ENCODE peak calls at places on chromosomes 1 and 21, in nine cellular contexts. C is Peyer's patch; R is uterus; P is astrocyte of the spinal cord; W is CD8-positive, alpha-beta memory T cell; Y is kidney; I is cardiac muscle cell; D is brain microvascular endothelial cell; X is ovary. E is an unnamed sample.
A peak's percentile ranks its signal among the peaks of the same experiment; 100 is the strongest.

GRCh38 chr1:199029401-199029800 is 390.6 kb downstream of the PTPRC start:
- DNase-seq in C (no peak), R (no peak), P (peak; percentile 68), W (no peak), Y (no peak), I (no peak), D (peak; percentile 67), X (no peak), E (no peak)

GRCh38 chr1:88851303-88852063 is 39.9 kb downstream of the GTF2B start:
- DNase-seq in C (no peak), R (no peak), P (no peak), W (no peak), Y (no peak), I (no peak), D (no peak), X (no peak), E (no peak)

GRCh38 chr1:224459051-224459450 is 24.5 kb upstream of the WDR26 start:
- DNase-seq in C (no peak), R (no peak), P (no peak), W (no peak), Y (no peak), I (no peak), D (no peak), X (no peak), E (no peak)

GRCh38 chr21:45768741-45769049 is 125.2 kb downstream of the PCBP3 start:
- DNase-seq in C (no peak), R (no peak), P (no peak), W (no peak), Y (no peak), I (no peak), D (no peak), X (no peak), E (no peak)

GRCh38 chr1:19932866-19933265 is 9.4 kb upstream of the PLA2G2E start:
- DNase-seq in C (no peak), R (no peak), P (no peak), W (no peak), Y (no peak), I (no peak), D (no peak), X (no peak), E (no peak)

GRCh38 chr1:66351913-66352312 is 182.0 kb upstream of the SGIP1 start:
- DNase-seq in C (no peak), R (no peak), P (no peak), W (peak; percentile 67), Y (no peak), I (no peak), D (no peak), X (no peak), E (no peak)

GRCh38 chr1:193185861-193186714 is at the start of gene B3GALT2:
- DNase-seq in C (no peak), R (no peak), P (peak; percentile 44), W (no peak), Y (no peak), I (peak; percentile 30), D (peak; percentile 48), X (no peak), E (no peak)

GRCh38 chr1:119686661-119687060 is 25.1 kb upstream of the PHGDH start:
- DNase-seq in C (no peak), R (no peak), P (no peak), W (no peak), Y (no peak), I (no peak), D (no peak), X (no peak), E (no peak)

GRCh38 chr1:7679159-7679872 is 91.8 kb upstream of the VAMP3 start:
- DNase-seq in C (no peak), R (no peak), P (no peak), W (no peak), Y (peak; percentile 67), I (no peak), D (no peak), X (no peak), E (no peak)

GRCh38 chr1:59856725-59857338 is 42.1 kb downstream of the HOOK1 start:
- DNase-seq in C (no peak), R (no peak), P (no peak), W (no peak), Y (no peak), I (no peak), D (no peak), X (no peak), E (no peak)

GRCh38 chr1:9150582-9151290 is 21.8 kb upstream of the GPR157 start:
- DNase-seq in C (no peak), R (no peak), P (peak; percentile 38), W (peak; percentile 36), Y (peak; percentile 41), I (no peak), D (no peak), X (peak; percentile 50), E (no peak)

GRCh38 chr1:163071381-163072255 is 2.5 kb downstream of the RGS4 start:
- DNase-seq in C (no peak), R (peak; percentile 39), P (peak; percentile 91), W (peak; percentile 48), Y (no peak), I (peak; percentile 77), D (peak; percentile 88), X (peak; percentile 45), E (peak; percentile 31)

GRCh38 chr1:17017435-17017834 is 5.7 kb upstream of the ATP13A2 start:
- DNase-seq in C (peak; percentile 10), R (no peak), P (no peak), W (no peak), Y (no peak), I (no peak), D (no peak), X (no peak), E (no peak)

GRCh38 chr1:17014671-17015567 is 3.2 kb upstream of the ATP13A2 start:
- DNase-seq in C (peak; percentile 9), R (no peak), P (no peak), W (no peak), Y (peak; percentile 25), I (no peak), D (no peak), X (peak; percentile 9), E (no peak)

GRCh38 chr1:17013598-17014320 is 2.0 kb upstream of the ATP13A2 start:
- DNase-seq in C (peak; percentile 38), R (peak; percentile 5), P (no peak), W (no peak), Y (peak; percentile 18), I (no peak), D (no peak), X (peak; percentile 16), E (no peak)

GRCh38 chr1:17018849-17019248 is 7.1 kb upstream of the ATP13A2 start:
- DNase-seq in C (no peak), R (no peak), P (no peak), W (no peak), Y (no peak), I (no peak), D (no peak), X (no peak), E (no peak)

DNA sequence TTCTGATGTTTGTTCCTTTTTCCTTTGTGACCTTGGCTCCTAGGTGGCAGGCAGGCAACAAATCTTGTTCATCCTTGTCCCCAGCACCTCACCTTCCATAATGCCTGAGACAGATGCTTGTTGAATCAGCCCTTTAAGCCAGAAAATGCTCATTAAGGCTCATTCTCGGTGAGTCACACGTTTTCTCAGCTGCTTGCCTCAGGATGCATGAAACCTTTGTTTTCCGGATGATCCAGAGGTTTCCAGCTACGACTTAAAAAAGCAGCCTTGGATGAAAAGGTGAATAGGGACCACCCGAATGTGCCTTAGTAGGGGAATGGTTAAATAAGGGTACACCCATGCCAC is 4.6 kb upstream of the ATP13A2 start:
- DNase-seq in C (no peak), R (no peak), P (peak; percentile 77), W (no peak), Y (no peak), I (no peak), D (peak; percentile 53), X (no peak), E (peak; percentile 11)
- H3K4me3 ChIP-seq in C (no peak overlapping the region), R (no peak overlapping the region), P (no peak overlapping the region), W (no peak overlapping the region), Y (no peak overlapping the region), I (no peak overlapping the region), D (no peak overlapping the region), X (no peak overlapping the region), E (no peak overlapping the region)

GRCh38 chr1:201065686-201066085 is 42.2 kb upstream of the KIF21B start:
- DNase-seq in C (no peak), R (no peak), P (no peak), W (no peak), Y (peak; percentile 40), I (no peak), D (no peak), X (no peak), E (no peak)
- H3K4me3 ChIP-seq in C (no peak overlapping the region), R (no peak overlapping the region), P (no peak overlapping the region), W (no peak overlapping the region), Y (no peak overlapping the region), I (no peak overlapping the region), D (no peak overlapping the region), X (no peak overlapping the region), E (no peak overlapping the region)

DNA sequence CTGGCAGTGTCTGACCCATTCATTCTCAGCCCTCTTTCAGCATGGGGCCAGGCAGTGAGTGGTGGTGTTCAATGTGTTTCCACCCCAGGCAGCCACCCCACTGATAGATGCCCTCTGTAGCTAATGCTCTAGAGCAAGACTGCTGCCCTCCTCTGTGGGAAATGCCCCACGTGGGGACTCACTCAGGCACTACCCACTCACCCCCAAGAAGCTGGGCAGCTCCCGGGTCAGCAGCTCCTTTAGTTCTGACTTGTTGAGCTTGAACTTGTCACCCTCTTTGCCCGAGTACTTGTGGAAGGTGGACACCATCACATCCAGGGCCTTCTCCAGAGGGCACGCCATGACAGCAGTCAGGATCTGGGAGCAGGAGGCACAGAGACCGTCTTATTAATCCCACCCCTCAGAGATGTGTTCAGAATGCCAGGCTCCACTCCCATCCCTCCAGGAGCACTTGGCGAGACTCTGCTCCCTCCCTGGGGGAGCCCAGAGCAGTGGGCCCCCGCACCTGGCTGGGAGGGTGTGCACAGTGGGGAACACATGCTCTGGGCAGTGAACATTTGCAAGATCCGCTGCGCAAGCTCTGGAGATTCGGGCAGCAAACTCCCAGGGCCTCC is 1.0 kb downstream of the S100A4 start:
- DNase-seq in C (no peak), R (no peak), P (peak; percentile 9), W (no peak), Y (peak; percentile 56), I (no peak), D (no peak), X (no peak), E (no peak)
- H3K4me3 ChIP-seq in C (peak overlapping the region; percentile 43), R (peak overlapping the region; percentile 38), P (no peak overlapping the region), W (peak overlapping the region; percentile 88), Y (peak overlapping the region; percentile 23), I (no peak overlapping the region), D (no peak overlapping the region), X (peak overlapping the region; percentile 30), E (peak overlapping the region; percentile 44)

DNA sequence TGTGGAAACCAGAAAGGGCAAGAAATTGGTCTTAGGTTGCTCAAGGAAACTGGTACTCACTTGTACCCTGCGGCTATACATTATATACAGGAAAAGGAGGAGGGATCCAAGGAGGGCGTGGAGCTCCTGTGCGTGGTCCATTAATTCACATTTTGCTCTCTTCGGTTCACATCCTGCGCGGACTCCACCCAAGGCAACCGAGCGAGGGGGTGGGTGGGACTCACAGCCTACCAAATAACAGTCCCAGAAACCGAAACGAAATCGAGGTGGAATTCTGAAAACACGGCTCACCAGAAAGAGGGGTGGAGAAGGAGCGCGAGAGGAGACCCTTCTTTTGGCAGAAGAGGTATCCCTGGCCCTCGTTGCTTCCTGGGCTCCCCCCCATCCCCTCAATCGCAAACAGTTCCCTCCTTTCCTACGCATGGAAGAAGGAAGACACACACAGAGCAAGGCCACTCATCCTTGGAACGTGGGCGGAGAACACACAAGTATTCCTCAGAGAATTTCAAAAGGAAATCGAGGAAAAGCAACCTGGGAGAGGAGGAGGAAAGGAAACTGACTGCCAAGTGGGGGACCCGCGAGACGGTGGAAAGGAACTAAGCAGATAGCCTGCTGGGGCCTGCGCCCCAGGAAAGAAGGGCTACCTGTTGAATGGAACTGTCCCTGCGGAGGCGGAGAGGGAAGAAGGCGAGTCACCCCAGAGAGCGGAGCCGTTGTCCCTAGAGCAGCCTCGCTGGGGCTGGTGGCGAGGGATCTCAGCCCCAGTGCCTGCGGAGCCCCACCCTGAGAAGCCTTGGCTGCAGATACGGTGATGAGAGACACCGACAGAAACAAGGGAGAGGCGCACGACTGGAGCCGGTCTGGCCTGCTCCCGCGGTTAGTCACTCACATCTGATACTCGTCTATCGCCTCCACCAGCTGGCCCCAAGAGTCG is 705 bp downstream of the AIDA start:
- DNase-seq in C (peak; percentile 73), R (peak; percentile 51), P (peak; percentile 60), W (peak; percentile 70), Y (peak; percentile 86), I (peak; percentile 57), D (peak; percentile 59), X (peak; percentile 64), E (no peak)
- H3K4me3 ChIP-seq in C (peak overlapping the region; percentile 86), R (peak overlapping the region; percentile 91), P (peak overlapping the region; percentile 64), W (peak overlapping the region; percentile 90), Y (peak overlapping the region; percentile 91), I (peak overlapping the region; percentile 88), D (peak overlapping the region; percentile 98), X (peak overlapping the region; percentile 87), E (peak overlapping the region; percentile 83)